ENCODE peak calls at places on chromosomes 2 and 18, in seven cellular contexts. Q is hippocampal formation; B is hepatic stellate cell; S is PC-3; W is NCI-H1930; M is EH; U is activated CD4-positive, alpha-beta T cell treated with anti-CD3 and anti-CD28 coated beads for 36 hours. K is an unnamed sample.

GRCh38 chr2:63514781-63515180 is 73.5 kb downstream of the WDPCP start:
- DNase-seq in Q (no peak), W (no peak), B (no peak), U (no peak), M (no peak), S (no peak), K (no peak)

GRCh38 chr18:32289480-32290075 is 99.7 kb downstream of the MEP1B start:
- DNase-seq in Q (peak), M (peak), S (peak), W (peak), U (peak), B (peak), K (peak)

GRCh38 chr2:96287273-96287856 is 18.0 kb downstream of the SNRNP200 start:
- DNase-seq in B (no peak), S (no peak), U (no peak), M (no peak), Q (no peak), W (no peak), K (no peak)

GRCh38 chr18:23845988-23846630 is 156.9 kb downstream of the LAMA3 start:
- DNase-seq in B (no peak), U (no peak), W (no peak), M (no peak), Q (no peak), S (no peak), K (no peak)

GRCh38 chr2:218547978-218548377 is 20.2 kb downstream of the USP37 start:
- DNase-seq in B (no peak), M (no peak), S (no peak), Q (no peak), W (no peak), U (no peak), K (no peak)

GRCh38 chr2:237299897-237300296 is 114.1 kb downstream of the COL6A3 start:
- DNase-seq in U (no peak), M (peak), W (no peak), S (peak), B (peak), Q (no peak), K (peak)

GRCh38 chr2:24820175-24820513 is 26.9 kb downstream of the CENPO start:
- DNase-seq in U (no peak), B (no peak), W (no peak), M (no peak), Q (no peak), S (no peak), K (no peak)

GRCh38 chr2:6787376-6787775 is 78.3 kb downstream of the CMPK2 start:
- DNase-seq in S (no peak), M (peak), W (no peak), B (no peak), Q (no peak), U (no peak), K (no peak)

GRCh38 chr2:118123561-118124232 is 35.4 kb downstream of the INSIG2 start:
- DNase-seq in B (peak), M (peak), U (no peak), Q (no peak), S (peak), W (no peak), K (peak)

GRCh38 chr18:58176915-58177717 is 133.1 kb downstream of the NEDD4L start:
- DNase-seq in M (peak), B (peak), W (no peak), Q (no peak), S (peak), U (no peak), K (peak)

GRCh38 chr2:239181601-239182471 is 219.0 kb downstream of the HDAC4 start:
- DNase-seq in S (no peak), U (peak), B (no peak), M (no peak), W (no peak), Q (no peak), K (no peak)

GRCh38 chr18:6561029-6561861 is 146.5 kb upstream of the L3MBTL4 start:
- DNase-seq in Q (no peak), M (peak), S (peak), W (no peak), B (no peak), U (no peak), K (peak)

GRCh38 chr2:40041983-40042382 is 262.9 kb upstream of the THUMPD2 start:
- DNase-seq in W (no peak), U (no peak), Q (no peak), B (peak), S (peak), M (peak), K (peak)

GRCh38 chr18:43220691-43221090 is 56.6 kb downstream of the SYT4 start:
- DNase-seq in W (no peak), U (no peak), Q (no peak), S (no peak), M (no peak), B (no peak), K (no peak)

GRCh38 chr2:180319586-180320405 is 312.7 kb upstream of the CWC22 start:
- DNase-seq in M (no peak), B (no peak), W (no peak), U (no peak), S (no peak), Q (no peak), K (no peak)

GRCh38 chr2:154243685-154244084 is 372.0 kb downstream of the GALNT13 start:
- DNase-seq in B (no peak), U (no peak), S (no peak), W (no peak), Q (no peak), M (no peak), K (no peak)

GRCh38 chr2:151638188-151638933 is 95.9 kb downstream of the NEB start:
- DNase-seq in W (no peak), Q (no peak), U (peak), B (no peak), M (no peak), S (peak), K (no peak)

GRCh38 chr2:72612614-72613160 is 213.1 kb downstream of the EXOC6B start:
- DNase-seq in W (no peak), S (no peak), U (no peak), M (peak), B (no peak), Q (no peak), K (no peak)

GRCh38 chr18:32530947-32531651 is 60.4 kb upstream of the GAREM1 start:
- DNase-seq in S (peak), Q (no peak), M (no peak), B (no peak), U (peak), W (no peak), K (peak)

GRCh38 chr2:28545590-28546195 is 49.8 kb downstream of the PLB1 start:
- DNase-seq in S (no peak), U (peak), M (no peak), W (no peak), Q (no peak), B (no peak), K (no peak)

GRCh38 chr2:238121511-238122286 is 16.8 kb upstream of the KLHL30 start:
- DNase-seq in B (no peak), S (no peak), Q (no peak), M (no peak), U (no peak), W (no peak), K (no peak)

GRCh38 chr2:215790548-215791421 is 222.6 kb downstream of the MREG start:
- DNase-seq in W (no peak), S (no peak), U (no peak), Q (no peak), B (no peak), M (peak), K (peak)

GRCh38 chr2:11955883-11956282 is 209.5 kb downstream of the LPIN1 start:
- DNase-seq in Q (no peak), B (no peak), W (no peak), M (no peak), U (no peak), S (no peak), K (no peak)

GRCh38 chr18:22559414-22560282 is 141.9 kb upstream of the CTAGE1 start:
- DNase-seq in M (peak), S (peak), U (peak), Q (no peak), W (peak), B (peak), K (peak)

GRCh38 chr18:11408555-11408954 is 200.8 kb upstream of the SLC35G4 start:
- DNase-seq in U (no peak), B (no peak), Q (no peak), S (no peak), M (no peak), W (no peak), K (no peak)

GRCh38 chr2:174561283-174562275 is 36.0 kb downstream of the WIPF1 start:
- DNase-seq in U (no peak), M (no peak), W (no peak), Q (peak), S (no peak), B (no peak), K (peak)

GRCh38 chr18:60684843-60685513 is 312.4 kb upstream of the MC4R start:
- DNase-seq in S (peak), M (peak), W (peak), Q (no peak), U (no peak), B (peak), K (peak)

GRCh38 chr2:158735822-158736580 is 59.1 kb upstream of the DAPL1 start:
- DNase-seq in U (no peak), B (no peak), W (no peak), M (no peak), Q (no peak), S (no peak), K (no peak)

K was measured in AG10803.